ENCODE peak calls at places on chromosomes 16 and 17, in four cellular contexts. B, Q, W and D are unnamed samples.

GRCh38 chr16:2756288-2757015 is 4.0 kb downstream of the SRRM2 start:
- DNase-seq in Q (no peak), W (no peak), B (no peak), D (no peak)

GRCh38 chr16:88810166-88810867 is 1.4 kb downstream of the APRT start:
- DNase-seq in Q (no peak), B (no peak), W (no peak), D (no peak)

GRCh38 chr16:68732068-68732680 is 4.9 kb upstream of the CDH1 start:
- DNase-seq in Q (no peak), B (no peak), W (no peak), D (no peak)

GRCh38 chr17:17499402-17500145 is 3.4 kb upstream of the RASD1 start:
- DNase-seq in B (no peak), Q (no peak), W (no peak), D (no peak)

GRCh38 chr17:81191116-81191515 is 25.1 kb upstream of the AATK start:
- DNase-seq in B (no peak), W (no peak), Q (no peak), D (no peak)

GRCh38 chr17:82588266-82589175 is 59.7 kb downstream of the WDR45B start:
- DNase-seq in W (no peak), B (no peak), Q (no peak), D (no peak)

GRCh38 chr16:11145173-11145820 is 110.7 kb downstream of the SOCS1 start:
- DNase-seq in B (peak; percentile 27), W (no peak), Q (no peak), D (no peak)

GRCh38 chr16:19223235-19223847 is 55.3 kb downstream of the SYT17 start:
- DNase-seq in B (no peak), Q (no peak), W (no peak), D (no peak)

GRCh38 chr16:4537376-4538066 is 1.1 kb downstream of the CDIP1 start:
- DNase-seq in W (peak; percentile 35), Q (no peak), B (no peak), D (no peak)